ENCODE peak calls at places on chromosome 10, in ten cellular contexts. V, J, R, M, Q, Y, N, S, C and T are unnamed samples.

GRCh38 chr10:75401569-75402485 is at the start of gene ZNF503:
- DNase-seq in Q (peak; percentile 74), N (peak; percentile 98), R (no peak), C (peak; percentile 75), M (peak; percentile 97), V (peak; percentile 96), Y (peak; percentile 99), J (peak; percentile 93), S (peak; percentile 95), T (peak; percentile 84)

GRCh38 chr10:48769706-48770105 is 85.0 kb downstream of the WDFY4 start:
- DNase-seq in R (no peak), Q (no peak), M (no peak), V (no peak), Y (no peak), S (no peak), C (no peak), N (no peak), J (no peak), T (no peak)

GRCh38 chr10:112262556-112262955 is 20.6 kb upstream of the TECTB start:
- DNase-seq in C (no peak), Y (no peak), V (peak; percentile 31), J (no peak), M (no peak), S (no peak), Q (no peak), R (no peak), N (no peak), T (no peak)

GRCh38 chr10:103273026-103273425 is 3.9 kb upstream of the INA start:
- DNase-seq in C (no peak), V (peak; percentile 94), Y (no peak), M (no peak), R (no peak), N (no peak), S (peak; percentile 96), J (no peak), Q (peak; percentile 98), T (no peak)

GRCh38 chr10:127550861-127551260 is 1.8 kb downstream of the NPS start:
- DNase-seq in C (no peak), V (no peak), M (no peak), S (no peak), N (no peak), Q (no peak), J (no peak), Y (no peak), R (no peak), T (no peak)

GRCh38 chr10:34113504-34114225 is 701.4 kb downstream of the PARD3 start:
- DNase-seq in R (no peak), V (no peak), N (no peak), Y (no peak), Q (no peak), J (no peak), S (no peak), M (no peak), C (no peak), T (no peak)

GRCh38 chr10:84946984-84947383 is 618.6 kb downstream of the CCSER2 start:
- DNase-seq in Y (no peak), S (no peak), N (no peak), V (no peak), M (peak; percentile 32), R (no peak), Q (no peak), J (peak; percentile 91), C (no peak), T (no peak)

GRCh38 chr10:45380903-45381610 is 7.0 kb downstream of the ALOX5 start:
- DNase-seq in J (no peak), Q (no peak), Y (no peak), C (no peak), N (peak; percentile 55), S (no peak), V (no peak), M (no peak), R (no peak), T (no peak)

GRCh38 chr10:28354552-28354951 is 51.7 kb upstream of the MPP7 start:
- DNase-seq in J (no peak), C (no peak), S (no peak), Y (no peak), R (no peak), Q (no peak), N (no peak), V (no peak), M (no peak), T (no peak)

GRCh38 chr10:74282853-74283205 is 131.8 kb downstream of the ADK start:
- DNase-seq in Y (no peak), M (no peak), N (no peak), Q (no peak), J (no peak), S (peak; percentile 6), C (no peak), V (no peak), R (no peak), T (no peak)

GRCh38 chr10:132390455-132391371 is 6.3 kb upstream of the PWWP2B start:
- DNase-seq in C (no peak), J (no peak), V (no peak), M (no peak), Q (no peak), R (no peak), N (peak; percentile 21), Y (no peak), S (no peak), T (no peak)

GRCh38 chr10:75079436-75080083 is 31.9 kb upstream of the SAMD8 start:
- DNase-seq in Q (no peak), C (no peak), V (no peak), S (no peak), R (no peak), N (no peak), Y (no peak), M (no peak), J (peak; percentile 9), T (no peak)

GRCh38 chr10:117543245-117543998 is 876 bp downstream of the EMX2 start:
- DNase-seq in M (no peak), R (no peak), Y (no peak), J (peak; percentile 49), N (no peak), V (peak; percentile 75), C (peak; percentile 69), Q (no peak), S (no peak), T (no peak)

GRCh38 chr10:133388973-133389818 is 4.8 kb upstream of the MTG1 start:
- DNase-seq in J (no peak), R (no peak), N (no peak), Y (no peak), C (peak; percentile 62), M (no peak), S (no peak), Q (no peak), V (no peak), T (no peak)

GRCh38 chr10:97356318-97356914 is 21.9 kb upstream of the FRAT2 start:
- DNase-seq in Q (peak; percentile 61), Y (no peak), V (peak; percentile 57), R (no peak), M (no peak), C (no peak), S (no peak), J (no peak), N (no peak), T (no peak)

GRCh38 chr10:69394020-69394419 is 22.7 kb downstream of the TACR2 start:
- DNase-seq in S (no peak), Y (no peak), R (no peak), M (no peak), C (no peak), N (no peak), J (no peak), V (no peak), Q (no peak), T (no peak)

GRCh38 chr10:93445097-93445960 is 36.8 kb downstream of the MYOF start:
- DNase-seq in R (no peak), V (peak; percentile 78), Q (peak; percentile 92), N (peak; percentile 92), J (peak; percentile 82), C (no peak), Y (peak; percentile 97), S (peak; percentile 95), M (peak; percentile 95), T (peak; percentile 86)

GRCh38 chr10:104028146-104028545 is 57.5 kb downstream of the COL17A1 start:
- DNase-seq in M (no peak), J (no peak), R (no peak), V (no peak), N (no peak), S (no peak), Y (no peak), Q (no peak), C (peak; percentile 42), T (no peak)

GRCh38 chr10:57102234-57102633 is 741.2 kb upstream of the ZWINT start:
- DNase-seq in R (no peak), M (no peak), Q (no peak), Y (no peak), V (no peak), C (no peak), N (no peak), J (no peak), S (no peak), T (no peak)